ENCODE peak calls at places on chromosome 6, in seven cellular contexts. F, I, M, X, T, A and S are unnamed samples.

GRCh38 chr6:85449388-85449817 is 480 bp upstream of the NT5E start:
- DNase-seq in F (no peak), I (peak; percentile 94), M (peak; percentile 47), X (no peak), T (no peak), A (peak; percentile 35), S (peak; percentile 65)

GRCh38 chr6:3193102-3193837 is 34.2 kb downstream of the TUBB2B start:
- DNase-seq in F (no peak), I (no peak), M (no peak), X (no peak), T (no peak), A (no peak), S (no peak)

GRCh38 chr6:143513410-143513809 is 1.9 kb upstream of the FUCA2 start:
- DNase-seq in F (peak; percentile 12), I (no peak), M (no peak), X (no peak), T (no peak), A (no peak), S (no peak)

GRCh38 chr6:16316741-16317251 is 78.4 kb downstream of the GMPR start:
- DNase-seq in F (no peak), I (peak; percentile 79), M (no peak), X (no peak), T (no peak), A (no peak), S (peak; percentile 73)

GRCh38 chr6:119110601-119111548 is 32.4 kb upstream of the FAM184A start:
- DNase-seq in F (peak; percentile 53), I (peak; percentile 70), M (peak; percentile 28), X (peak; percentile 69), T (no peak), A (no peak), S (no peak)

GRCh38 chr6:24517659-24518538 is 23.1 kb downstream of the ALDH5A1 start:
- DNase-seq in F (no peak), I (no peak), M (no peak), X (no peak), T (no peak), A (peak; percentile 42), S (no peak)

GRCh38 chr6:20769651-20770050 is 235.4 kb downstream of the CDKAL1 start:
- DNase-seq in F (no peak), I (no peak), M (no peak), X (no peak), T (no peak), A (no peak), S (no peak)

GRCh38 chr6:170027111-170028043 is 263.5 kb downstream of the DLL1 start:
- DNase-seq in F (no peak), I (no peak), M (no peak), X (no peak), T (no peak), A (no peak), S (no peak)

GRCh38 chr6:147154454-147154853 is 49.8 kb upstream of the STXBP5 start:
- DNase-seq in F (no peak), I (peak; percentile 72), M (no peak), X (no peak), T (no peak), A (no peak), S (peak; percentile 55)

GRCh38 chr6:159701413-159701999 is 8.5 kb upstream of the SOD2 start:
- DNase-seq in F (no peak), I (peak; percentile 86), M (no peak), X (no peak), T (no peak), A (no peak), S (peak; percentile 70)

GRCh38 chr6:160930547-160931377 is 60.8 kb upstream of the MAP3K4 start:
- DNase-seq in F (peak; percentile 77), I (peak; percentile 78), M (peak; percentile 77), X (peak; percentile 63), T (peak; percentile 9), A (peak; percentile 15), S (peak; percentile 66)

GRCh38 chr6:32796848-32797776 is 19.7 kb downstream of the HLA-DOB start:
- DNase-seq in F (peak; percentile 6), I (peak; percentile 55), M (peak; percentile 85), X (peak; percentile 68), T (peak; percentile 71), A (peak; percentile 68), S (no peak)

GRCh38 chr6:25014806-25015560 is 79.2 kb upstream of the RIPOR2 start:
- DNase-seq in F (peak; percentile 67), I (peak; percentile 83), M (peak; percentile 70), X (no peak), T (no peak), A (no peak), S (no peak)

GRCh38 chr6:146200136-146200708 is 171.4 kb downstream of the GRM1 start:
- DNase-seq in F (peak; percentile 12), I (peak; percentile 70), M (peak; percentile 23), X (peak; percentile 88), T (no peak), A (no peak), S (peak; percentile 26)

GRCh38 chr6:167828325-167828956 is 1.7 kb downstream of the AFDN start:
- DNase-seq in F (peak; percentile 21), I (no peak), M (no peak), X (peak; percentile 48), T (no peak), A (no peak), S (no peak)

GRCh38 chr6:49072885-49073620 is 390.0 kb downstream of the MMUT start:
- DNase-seq in F (no peak), I (no peak), M (no peak), X (no peak), T (no peak), A (no peak), S (no peak)

GRCh38 chr6:27145731-27146455 is 101.6 kb upstream of the PRSS16 start:
- DNase-seq in F (peak; percentile 92), I (peak; percentile 91), M (peak; percentile 81), X (peak; percentile 85), T (no peak), A (peak; percentile 68), S (peak; percentile 79)

GRCh38 chr6:30007132-30007764 is 53.8 kb upstream of the POLR1H start:
- DNase-seq in F (peak; percentile 48), I (no peak), M (no peak), X (no peak), T (no peak), A (no peak), S (no peak)

GRCh38 chr6:127243501-127243900 is 23.2 kb upstream of the RNF146 start:
- DNase-seq in F (no peak), I (peak; percentile 4), M (no peak), X (no peak), T (no peak), A (no peak), S (no peak)

GRCh38 chr6:31114540-31114876 is at the start of gene PSORS1C1:
- DNase-seq in F (no peak), I (peak; percentile 96), M (peak; percentile 75), X (peak; percentile 53), T (no peak), A (no peak), S (peak; percentile 95)

GRCh38 chr6:18501313-18502013 is 114.3 kb downstream of the RNF144B start:
- DNase-seq in F (no peak), I (peak; percentile 30), M (no peak), X (peak; percentile 61), T (no peak), A (peak; percentile 35), S (no peak)

GRCh38 chr6:28212510-28213212 is 12.4 kb upstream of the ZSCAN9 start:
- DNase-seq in F (peak; percentile 70), I (peak; percentile 86), M (no peak), X (peak; percentile 58), T (peak; percentile 53), A (peak; percentile 43), S (peak; percentile 64)

GRCh38 chr6:140319209-140319608 is 944.8 kb upstream of the CITED2 start:
- DNase-seq in F (no peak), I (peak; percentile 70), M (no peak), X (no peak), T (no peak), A (no peak), S (no peak)

GRCh38 chr6:135104199-135104598 is 49.6 kb upstream of the HBS1L start:
- DNase-seq in F (no peak), I (no peak), M (no peak), X (no peak), T (no peak), A (no peak), S (no peak)

GRCh38 chr6:24930386-24930785 is 5.4 kb downstream of the RIPOR2 start:
- DNase-seq in F (no peak), I (peak; percentile 41), M (no peak), X (no peak), T (no peak), A (no peak), S (peak; percentile 50)

GRCh38 chr6:33954453-33954852 is 150.7 kb upstream of the MLN start:
- DNase-seq in F (no peak), I (no peak), M (no peak), X (no peak), T (no peak), A (no peak), S (no peak)

GRCh38 chr6:24495516-24495847 is 713 bp downstream of the ALDH5A1 start:
- DNase-seq in F (no peak), I (peak; percentile 29), M (peak; percentile 48), X (peak; percentile 36), T (peak; percentile 2), A (no peak), S (no peak)

GRCh38 chr6:22442826-22443225 is 126.5 kb upstream of the HDGFL1 start:
- DNase-seq in F (no peak), I (no peak), M (no peak), X (no peak), T (no peak), A (no peak), S (no peak)

GRCh38 chr6:87633851-87634250 is 43.9 kb downstream of the ORC3 start:
- DNase-seq in F (no peak), I (no peak), M (no peak), X (no peak), T (no peak), A (no peak), S (no peak)

GRCh38 chr6:121932071-121933009 is 467.1 kb upstream of the HSF2 start:
- DNase-seq in F (no peak), I (peak; percentile 93), M (no peak), X (peak; percentile 20), T (no peak), A (no peak), S (peak; percentile 82)

GRCh38 chr6:149450679-149451360 is 34.0 kb downstream of the ZC3H12D start:
- DNase-seq in F (no peak), I (no peak), M (peak; percentile 59), X (no peak), T (no peak), A (no peak), S (no peak)

GRCh38 chr6:79307321-79308036 is 73.0 kb upstream of the HMGN3 start:
- DNase-seq in F (no peak), I (no peak), M (no peak), X (no peak), T (no peak), A (no peak), S (no peak)

GRCh38 chr6:158206740-158207451 is 38.7 kb downstream of the GTF2H5 start:
- DNase-seq in F (no peak), I (no peak), M (no peak), X (no peak), T (no peak), A (no peak), S (no peak)

GRCh38 chr6:26022166-26022510 is 59.5 kb downstream of the TRIM38 start:
- DNase-seq in F (peak; percentile 71), I (peak; percentile 87), M (peak; percentile 84), X (peak; percentile 95), T (no peak), A (peak; percentile 49), S (peak; percentile 58)

GRCh38 chr6:106452628-106453027 is 92.1 kb downstream of the CRYBG1 start:
- DNase-seq in F (no peak), I (no peak), M (no peak), X (no peak), T (no peak), A (no peak), S (no peak)